ENCODE peak calls at places on chromosomes 7 and 10, in nine cellular contexts. One of them, this sample, is unnamed.

GRCh38 chr10:34629120-34629519 is 186.0 kb downstream of the PARD3 start:
- DNase-seq in brain microvascular endothelial cell: no peak
- DNase-seq in tibial artery: no peak
- DNase-seq in GM12878: no peak
- DNase-seq in lower lobe of right lung: no peak
- DNase-seq in kidney: no peak
- DNase-seq in breast epithelium: no peak
- DNase-seq in fibroblast of lung: no peak
- DNase-seq in foreskin fibroblast: no peak
- DNase-seq in this sample: no peak

GRCh38 chr10:34998940-34999339 is 91.2 kb downstream of the CUL2 start:
- DNase-seq in brain microvascular endothelial cell: no peak
- DNase-seq in tibial artery: no peak
- DNase-seq in GM12878: no peak
- DNase-seq in lower lobe of right lung: no peak
- DNase-seq in kidney: no peak
- DNase-seq in breast epithelium: no peak
- DNase-seq in fibroblast of lung: no peak
- DNase-seq in foreskin fibroblast: no peak
- DNase-seq in this sample: no peak

GRCh38 chr7:103348452-103348851 is 1.0 kb downstream of the PSMC2 start:
- DNase-seq in brain microvascular endothelial cell: no peak
- DNase-seq in tibial artery: no peak
- DNase-seq in GM12878: no peak
- DNase-seq in lower lobe of right lung: no peak
- DNase-seq in kidney: no peak
- DNase-seq in breast epithelium: no peak
- DNase-seq in fibroblast of lung: no peak
- DNase-seq in foreskin fibroblast: no peak
- DNase-seq in this sample: no peak

GRCh38 chr7:88927-89921 is 103.1 kb upstream of the FAM20C start:
- DNase-seq in brain microvascular endothelial cell: peak; percentile 86
- DNase-seq in tibial artery: peak; percentile 91
- DNase-seq in GM12878: no peak
- DNase-seq in lower lobe of right lung: no peak
- DNase-seq in kidney: peak; percentile 85
- DNase-seq in breast epithelium: no peak
- DNase-seq in fibroblast of lung: peak; percentile 90
- DNase-seq in foreskin fibroblast: peak; percentile 97
- DNase-seq in this sample: peak; percentile 95

GRCh38 chr10:63713191-63714144 is 192.3 kb downstream of the REEP3 start:
- DNase-seq in brain microvascular endothelial cell: peak; percentile 63
- DNase-seq in tibial artery: no peak
- DNase-seq in GM12878: no peak
- DNase-seq in lower lobe of right lung: no peak
- DNase-seq in kidney: peak; percentile 93
- DNase-seq in breast epithelium: no peak
- DNase-seq in fibroblast of lung: peak; percentile 91
- DNase-seq in foreskin fibroblast: no peak
- DNase-seq in this sample: peak; percentile 95

GRCh38 chr10:63720072-63720537 is 198.9 kb downstream of the REEP3 start:
- DNase-seq in brain microvascular endothelial cell: peak; percentile 53
- DNase-seq in tibial artery: no peak
- DNase-seq in GM12878: peak; percentile 25
- DNase-seq in lower lobe of right lung: no peak
- DNase-seq in kidney: no peak
- DNase-seq in breast epithelium: no peak
- DNase-seq in fibroblast of lung: peak; percentile 64
- DNase-seq in foreskin fibroblast: no peak
- DNase-seq in this sample: no peak

GRCh38 chr10:21330628-21331020 is 194.9 kb downstream of the SKIDA1 start:
- DNase-seq in brain microvascular endothelial cell: no peak
- DNase-seq in tibial artery: no peak
- DNase-seq in GM12878: no peak
- DNase-seq in lower lobe of right lung: no peak
- DNase-seq in kidney: no peak
- DNase-seq in breast epithelium: no peak
- DNase-seq in fibroblast of lung: no peak
- DNase-seq in foreskin fibroblast: no peak
- DNase-seq in this sample: no peak

GRCh38 chr10:75708060-75708459 is 276.6 kb downstream of the LRMDA start:
- DNase-seq in brain microvascular endothelial cell: no peak
- DNase-seq in tibial artery: no peak
- DNase-seq in GM12878: no peak
- DNase-seq in lower lobe of right lung: no peak
- DNase-seq in kidney: no peak
- DNase-seq in breast epithelium: no peak
- DNase-seq in fibroblast of lung: no peak
- DNase-seq in foreskin fibroblast: no peak
- DNase-seq in this sample: no peak

GRCh38 chr7:24834150-24834798 is 77.0 kb upstream of the GSDME start:
- DNase-seq in brain microvascular endothelial cell: no peak
- DNase-seq in tibial artery: no peak
- DNase-seq in GM12878: no peak
- DNase-seq in lower lobe of right lung: peak; percentile 56
- DNase-seq in kidney: no peak
- DNase-seq in breast epithelium: no peak
- DNase-seq in fibroblast of lung: no peak
- DNase-seq in foreskin fibroblast: no peak
- DNase-seq in this sample: no peak

GRCh38 chr10:89426230-89426868 is 12.0 kb downstream of the IFIT5 start:
- DNase-seq in brain microvascular endothelial cell: peak; percentile 51
- DNase-seq in tibial artery: no peak
- DNase-seq in GM12878: no peak
- DNase-seq in lower lobe of right lung: no peak
- DNase-seq in kidney: no peak
- DNase-seq in breast epithelium: no peak
- DNase-seq in fibroblast of lung: peak; percentile 85
- DNase-seq in foreskin fibroblast: peak; percentile 46
- DNase-seq in this sample: no peak

GRCh38 chr7:39089194-39089593 is 111.5 kb downstream of the POU6F2 start:
- DNase-seq in brain microvascular endothelial cell: no peak
- DNase-seq in tibial artery: no peak
- DNase-seq in GM12878: no peak
- DNase-seq in lower lobe of right lung: no peak
- DNase-seq in kidney: no peak
- DNase-seq in breast epithelium: no peak
- DNase-seq in fibroblast of lung: no peak
- DNase-seq in foreskin fibroblast: no peak
- DNase-seq in this sample: no peak
- H3K4me3 ChIP-seq in brain microvascular endothelial cell: no peak overlapping the region
- H3K4me3 ChIP-seq in tibial artery: no peak overlapping the region
- H3K4me3 ChIP-seq in GM12878: no peak overlapping the region
- H3K4me3 ChIP-seq in lower lobe of right lung: no peak overlapping the region
- H3K4me3 ChIP-seq in kidney: no peak overlapping the region
- H3K4me3 ChIP-seq in breast epithelium: no peak overlapping the region
- H3K4me3 ChIP-seq in fibroblast of lung: no peak overlapping the region
- H3K4me3 ChIP-seq in foreskin fibroblast: no peak overlapping the region
- H3K4me3 ChIP-seq in this sample: no peak overlapping the region

GRCh38 chr10:14645239-14645960 is 129.3 kb downstream of the FAM107B start:
- DNase-seq in brain microvascular endothelial cell: no peak
- DNase-seq in tibial artery: no peak
- DNase-seq in GM12878: peak; percentile 56
- DNase-seq in lower lobe of right lung: no peak
- DNase-seq in kidney: no peak
- DNase-seq in breast epithelium: no peak
- DNase-seq in fibroblast of lung: no peak
- DNase-seq in foreskin fibroblast: no peak
- DNase-seq in this sample: no peak

GRCh38 chr10:14649739-14650138 is 125.0 kb downstream of the FAM107B start:
- DNase-seq in brain microvascular endothelial cell: no peak
- DNase-seq in tibial artery: no peak
- DNase-seq in GM12878: no peak
- DNase-seq in lower lobe of right lung: no peak
- DNase-seq in kidney: no peak
- DNase-seq in breast epithelium: no peak
- DNase-seq in fibroblast of lung: no peak
- DNase-seq in foreskin fibroblast: no peak
- DNase-seq in this sample: no peak

GRCh38 chr10:14648042-14648765 is 126.5 kb downstream of the FAM107B start:
- DNase-seq in brain microvascular endothelial cell: peak; percentile 88
- DNase-seq in tibial artery: peak; percentile 90
- DNase-seq in GM12878: peak; percentile 99
- DNase-seq in lower lobe of right lung: peak; percentile 66
- DNase-seq in kidney: peak; percentile 84
- DNase-seq in breast epithelium: no peak
- DNase-seq in fibroblast of lung: peak; percentile 59
- DNase-seq in foreskin fibroblast: no peak
- DNase-seq in this sample: no peak

GRCh38 chr10:14652067-14652466 is 122.6 kb downstream of the FAM107B start:
- DNase-seq in brain microvascular endothelial cell: no peak
- DNase-seq in tibial artery: no peak
- DNase-seq in GM12878: no peak
- DNase-seq in lower lobe of right lung: no peak
- DNase-seq in kidney: no peak
- DNase-seq in breast epithelium: no peak
- DNase-seq in fibroblast of lung: no peak
- DNase-seq in foreskin fibroblast: no peak
- DNase-seq in this sample: no peak

DNA sequence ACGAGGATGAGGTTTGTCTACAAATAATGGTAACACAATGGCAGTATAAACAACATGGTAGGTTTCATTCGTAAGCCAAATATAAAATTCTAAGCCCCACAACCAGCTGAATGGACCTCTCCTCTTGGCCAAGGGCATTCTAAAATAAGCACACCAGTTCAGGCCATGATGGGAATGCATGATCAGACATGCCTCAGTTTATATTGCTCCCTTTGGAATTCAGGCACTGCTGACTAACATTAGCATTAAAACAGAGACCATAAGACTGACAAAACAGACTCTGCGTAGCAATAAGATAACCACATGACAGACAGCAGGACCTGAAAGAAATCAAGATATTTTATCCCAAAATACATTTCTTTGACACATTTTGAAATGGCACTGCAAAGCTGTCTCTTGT is 125.8 kb downstream of the FAM107B start:
- DNase-seq in brain microvascular endothelial cell: no peak
- DNase-seq in tibial artery: no peak
- DNase-seq in GM12878: no peak
- DNase-seq in lower lobe of right lung: no peak
- DNase-seq in kidney: no peak
- DNase-seq in breast epithelium: no peak
- DNase-seq in fibroblast of lung: no peak
- DNase-seq in foreskin fibroblast: no peak
- DNase-seq in this sample: no peak
- H3K4me3 ChIP-seq in brain microvascular endothelial cell: no peak overlapping the region
- H3K4me3 ChIP-seq in tibial artery: no peak overlapping the region
- H3K4me3 ChIP-seq in GM12878: peak overlapping the region; percentile 59
- H3K4me3 ChIP-seq in lower lobe of right lung: no peak overlapping the region
- H3K4me3 ChIP-seq in kidney: no peak overlapping the region
- H3K4me3 ChIP-seq in breast epithelium: no peak overlapping the region
- H3K4me3 ChIP-seq in fibroblast of lung: no peak overlapping the region
- H3K4me3 ChIP-seq in foreskin fibroblast: no peak overlapping the region
- H3K4me3 ChIP-seq in this sample: no peak overlapping the region

GRCh38 chr7:35645691-35646090 is 49.2 kb downstream of the HERPUD2 start:
- DNase-seq in brain microvascular endothelial cell: no peak
- DNase-seq in tibial artery: no peak
- DNase-seq in GM12878: no peak
- DNase-seq in lower lobe of right lung: no peak
- DNase-seq in kidney: no peak
- DNase-seq in breast epithelium: no peak
- DNase-seq in fibroblast of lung: no peak
- DNase-seq in foreskin fibroblast: no peak
- DNase-seq in this sample: no peak
- H3K4me3 ChIP-seq in brain microvascular endothelial cell: no peak overlapping the region
- H3K4me3 ChIP-seq in tibial artery: no peak overlapping the region
- H3K4me3 ChIP-seq in GM12878: no peak overlapping the region
- H3K4me3 ChIP-seq in lower lobe of right lung: no peak overlapping the region
- H3K4me3 ChIP-seq in kidney: no peak overlapping the region
- H3K4me3 ChIP-seq in breast epithelium: no peak overlapping the region
- H3K4me3 ChIP-seq in fibroblast of lung: no peak overlapping the region
- H3K4me3 ChIP-seq in foreskin fibroblast: no peak overlapping the region
- H3K4me3 ChIP-seq in this sample: no peak overlapping the region

GRCh38 chr10:103451091-103451801 is 924 bp downstream of the CALHM2 start:
- DNase-seq in brain microvascular endothelial cell: no peak
- DNase-seq in tibial artery: peak; percentile 90
- DNase-seq in GM12878: no peak
- DNase-seq in lower lobe of right lung: peak; percentile 82
- DNase-seq in kidney: peak; percentile 92
- DNase-seq in breast epithelium: peak; percentile 68
- DNase-seq in fibroblast of lung: peak; percentile 28
- DNase-seq in foreskin fibroblast: peak; percentile 71
- DNase-seq in this sample: no peak
- H3K4me3 ChIP-seq in brain microvascular endothelial cell: peak overlapping the region; percentile 59
- H3K4me3 ChIP-seq in tibial artery: peak overlapping the region; percentile 70
- H3K4me3 ChIP-seq in GM12878: peak overlapping the region; percentile 98
- H3K4me3 ChIP-seq in lower lobe of right lung: peak overlapping the region; percentile 94
- H3K4me3 ChIP-seq in kidney: peak overlapping the region; percentile 59
- H3K4me3 ChIP-seq in breast epithelium: peak overlapping the region; percentile 91
- H3K4me3 ChIP-seq in fibroblast of lung: peak overlapping the region; percentile 64
- H3K4me3 ChIP-seq in foreskin fibroblast: peak overlapping the region; percentile 93
- H3K4me3 ChIP-seq in this sample: peak overlapping the region; percentile 57

DNA sequence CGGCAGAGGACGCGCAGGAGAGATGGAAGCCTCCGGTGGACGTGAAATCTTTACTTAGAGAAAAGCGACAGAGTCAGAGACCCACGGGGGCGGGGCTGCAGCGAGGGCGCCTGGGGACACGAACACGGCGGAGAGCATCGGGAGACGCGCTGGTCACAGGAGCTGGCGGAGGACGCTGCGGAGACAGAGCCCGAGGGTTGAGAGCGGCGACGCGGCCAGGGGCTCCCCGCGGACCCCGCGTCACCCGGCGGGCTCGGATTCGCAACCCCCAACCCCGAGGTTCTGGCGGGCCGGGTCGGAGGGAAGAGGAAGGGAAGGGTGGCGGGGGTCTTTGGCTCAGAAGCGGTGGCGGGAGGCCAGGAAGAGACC is 11.3 kb downstream of the CALY start:
- DNase-seq in brain microvascular endothelial cell: no peak
- DNase-seq in tibial artery: no peak
- DNase-seq in GM12878: no peak
- DNase-seq in lower lobe of right lung: peak; percentile 41
- DNase-seq in kidney: peak; percentile 74
- DNase-seq in breast epithelium: no peak
- DNase-seq in fibroblast of lung: no peak
- DNase-seq in foreskin fibroblast: no peak
- DNase-seq in this sample: no peak
- H3K4me3 ChIP-seq in brain microvascular endothelial cell: peak overlapping the region; percentile 42
- H3K4me3 ChIP-seq in tibial artery: peak overlapping the region; percentile 32
- H3K4me3 ChIP-seq in GM12878: no peak overlapping the region
- H3K4me3 ChIP-seq in lower lobe of right lung: peak overlapping the region; percentile 40
- H3K4me3 ChIP-seq in kidney: no peak overlapping the region
- H3K4me3 ChIP-seq in breast epithelium: peak overlapping the region; percentile 3
- H3K4me3 ChIP-seq in fibroblast of lung: peak overlapping the region; percentile 33
- H3K4me3 ChIP-seq in foreskin fibroblast: peak overlapping the region; percentile 34
- H3K4me3 ChIP-seq in this sample: peak overlapping the region; percentile 41

This sample was measured in skeletal muscle cell.